ENCODE peak calls at places on chromosomes 5 and 9, in four cellular contexts. S is KG1; H is Jurkat, Clone E6-1; T is sciatic nerve. V is an unnamed sample.

GRCh38 chr5:150139334-150139733 is 16.3 kb downstream of the PDGFRB start:
- DNase-seq in S (no peak), H (no peak), T (no peak), V (no peak)

GRCh38 chr5:78634634-78635033 is 13.9 kb downstream of the LHFPL2 start:
- DNase-seq in S (no peak), H (no peak), T (no peak), V (no peak)

GRCh38 chr9:104876587-104876986 is 51.4 kb downstream of the ABCA1 start:
- DNase-seq in S (no peak), H (no peak), T (no peak), V (no peak)

GRCh38 chr9:102244916-102245315 is 506.5 kb upstream of the GRIN3A start:
- DNase-seq in S (no peak), H (no peak), T (no peak), V (no peak)

GRCh38 chr5:77841616-77842015 is 65.5 kb upstream of the TBCA start:
- DNase-seq in S (no peak), H (no peak), T (no peak), V (no peak)

GRCh38 chr5:179828756-179829421 is 8.2 kb downstream of the SQSTM1 start:
- DNase-seq in S (no peak), H (no peak), T (no peak), V (no peak)

GRCh38 chr9:134895103-134895502 is 14.5 kb downstream of the FCN2 start:
- DNase-seq in S (no peak), H (no peak), T (peak; percentile 56), V (no peak)

GRCh38 chr5:122882836-122883235 is 37.4 kb downstream of the SNX24 start:
- DNase-seq in S (no peak), H (no peak), T (no peak), V (no peak)

GRCh38 chr5:89849819-89850515 is 559.6 kb downstream of the CETN3 start:
- DNase-seq in S (no peak), H (no peak), T (no peak), V (no peak)

GRCh38 chr5:80185095-80185494 is 70.8 kb downstream of the SERINC5 start:
- DNase-seq in S (no peak), H (peak; percentile 79), T (no peak), V (no peak)

GRCh38 chr5:58453326-58453725 is 6.6 kb downstream of the PLK2 start:
- DNase-seq in S (no peak), H (no peak), T (no peak), V (no peak)

GRCh38 chr9:130579738-130580463 is 524 bp downstream of the FUBP3 start:
- DNase-seq in S (no peak), H (no peak), T (no peak), V (no peak)

GRCh38 chr9:70218767-70219166 is 40.0 kb upstream of the SMC5 start:
- DNase-seq in S (no peak), H (no peak), T (no peak), V (no peak)

GRCh38 chr9:80320480-80320879 is 748.7 kb downstream of the TLE4 start:
- DNase-seq in S (no peak), H (no peak), T (no peak), V (no peak)

GRCh38 chr5:59423021-59423420 is 470.5 kb downstream of the PDE4D start:
- DNase-seq in S (no peak), H (no peak), T (no peak), V (no peak)

GRCh38 chr9:95727947-95728546 is 147.4 kb upstream of the ERCC6L2 start:
- DNase-seq in S (no peak), H (no peak), T (no peak), V (no peak)

GRCh38 chr9:16121593-16121992 is 568.8 kb downstream of the CCDC171 start:
- DNase-seq in S (no peak), H (no peak), T (no peak), V (no peak)

GRCh38 chr5:94870496-94871214 is 252.2 kb downstream of the SLF1 start:
- DNase-seq in S (no peak), H (no peak), T (no peak), V (no peak)

GRCh38 chr5:10756539-10756938 is 4.5 kb downstream of the DAP start:
- DNase-seq in S (no peak), H (no peak), T (no peak), V (no peak)

GRCh38 chr9:106025449-106025848 is 331.1 kb downstream of the TMEM38B start:
- DNase-seq in S (no peak), H (no peak), T (no peak), V (no peak)

GRCh38 chr5:170623576-170624181 is 119.9 kb downstream of the KCNIP1 start:
- DNase-seq in S (peak; percentile 27), H (peak; percentile 24), T (peak; percentile 61), V (no peak)

GRCh38 chr9:124079176-124079925 is 67.8 kb downstream of the LHX2 start:
- DNase-seq in S (no peak), H (no peak), T (no peak), V (no peak)

GRCh38 chr5:69035665-69036064 is 58.1 kb upstream of the SLC30A5 start:
- DNase-seq in S (no peak), H (no peak), T (no peak), V (no peak)

GRCh38 chr5:82597437-82597836 is 319.3 kb upstream of the RPS23 start:
- DNase-seq in S (no peak), H (peak; percentile 7), T (no peak), V (no peak)

GRCh38 chr5:91170266-91170665 is 212.9 kb downstream of the ARRDC3 start:
- DNase-seq in S (no peak), H (no peak), T (no peak), V (no peak)

GRCh38 chr5:178551059-178551458 is 39.1 kb downstream of the COL23A1 start:
- DNase-seq in S (no peak), H (no peak), T (no peak), V (peak; percentile 7)

GRCh38 chr5:151471276-151471675 is 23.9 kb downstream of the SLC36A1 start:
- DNase-seq in S (no peak), H (no peak), T (no peak), V (no peak)

GRCh38 chr5:123776761-123777160 is 264.8 kb downstream of the CSNK1G3 start:
- DNase-seq in S (no peak), H (no peak), T (no peak), V (no peak)